ENCODE peak calls at places on chromosomes 11 and 22, in nine cellular contexts. One of them, this sample, is unnamed.

GRCh38 chr11:32893947-32894827 is 1.6 kb downstream of the QSER1 start:
- DNase-seq in ACHN: peak
- DNase-seq in activated naive CD4-positive, alpha-beta T cell treated with anti-CD3 and anti-CD28 coated beads, Interleukin-2, amount 50 U/mL, for 16 hours: no peak
- DNase-seq in H9: peak
- DNase-seq in NCI-H1092: peak
- DNase-seq in testis: peak
- DNase-seq in stimulated activated CD4-positive, alpha-beta T cell treated with anti-CD3 and anti-CD28 coated beads, Interleukin-1b, Interleukin-23, amount 100 ng/mL, for 24 hours: peak
- DNase-seq in HEK293T: peak
- DNase-seq in NCI-H774: peak
- DNase-seq in this sample: peak

GRCh38 chr11:114928260-114928870 is 250.0 kb downstream of the NXPE2 start:
- DNase-seq in ACHN: no peak
- DNase-seq in activated naive CD4-positive, alpha-beta T cell treated with anti-CD3 and anti-CD28 coated beads, Interleukin-2, amount 50 U/mL, for 16 hours: no peak
- DNase-seq in H9: no peak
- DNase-seq in NCI-H1092: no peak
- DNase-seq in testis: no peak
- DNase-seq in stimulated activated CD4-positive, alpha-beta T cell treated with anti-CD3 and anti-CD28 coated beads, Interleukin-1b, Interleukin-23, amount 100 ng/mL, for 24 hours: no peak
- DNase-seq in HEK293T: no peak
- DNase-seq in NCI-H774: no peak
- DNase-seq in this sample: no peak

GRCh38 chr22:39098026-39098425 is 982 bp downstream of the APOBEC3H start:
- DNase-seq in ACHN: no peak
- DNase-seq in activated naive CD4-positive, alpha-beta T cell treated with anti-CD3 and anti-CD28 coated beads, Interleukin-2, amount 50 U/mL, for 16 hours: no peak
- DNase-seq in H9: peak
- DNase-seq in NCI-H1092: no peak
- DNase-seq in testis: peak
- DNase-seq in stimulated activated CD4-positive, alpha-beta T cell treated with anti-CD3 and anti-CD28 coated beads, Interleukin-1b, Interleukin-23, amount 100 ng/mL, for 24 hours: no peak
- DNase-seq in HEK293T: peak
- DNase-seq in NCI-H774: no peak
- DNase-seq in this sample: no peak

GRCh38 chr11:119664063-119664572 is 64.9 kb downstream of the NECTIN1 start:
- DNase-seq in ACHN: no peak
- DNase-seq in activated naive CD4-positive, alpha-beta T cell treated with anti-CD3 and anti-CD28 coated beads, Interleukin-2, amount 50 U/mL, for 16 hours: no peak
- DNase-seq in H9: no peak
- DNase-seq in NCI-H1092: peak
- DNase-seq in testis: no peak
- DNase-seq in stimulated activated CD4-positive, alpha-beta T cell treated with anti-CD3 and anti-CD28 coated beads, Interleukin-1b, Interleukin-23, amount 100 ng/mL, for 24 hours: no peak
- DNase-seq in HEK293T: no peak
- DNase-seq in NCI-H774: no peak
- DNase-seq in this sample: no peak

GRCh38 chr11:125263268-125263790 is 98.8 kb downstream of the PKNOX2 start:
- DNase-seq in ACHN: no peak
- DNase-seq in activated naive CD4-positive, alpha-beta T cell treated with anti-CD3 and anti-CD28 coated beads, Interleukin-2, amount 50 U/mL, for 16 hours: no peak
- DNase-seq in H9: peak
- DNase-seq in NCI-H1092: peak
- DNase-seq in testis: peak
- DNase-seq in stimulated activated CD4-positive, alpha-beta T cell treated with anti-CD3 and anti-CD28 coated beads, Interleukin-1b, Interleukin-23, amount 100 ng/mL, for 24 hours: no peak
- DNase-seq in HEK293T: peak
- DNase-seq in NCI-H774: no peak
- DNase-seq in this sample: peak

GRCh38 chr11:22633354-22633902 is 7.8 kb upstream of the FANCF start:
- DNase-seq in ACHN: no peak
- DNase-seq in activated naive CD4-positive, alpha-beta T cell treated with anti-CD3 and anti-CD28 coated beads, Interleukin-2, amount 50 U/mL, for 16 hours: no peak
- DNase-seq in H9: peak
- DNase-seq in NCI-H1092: no peak
- DNase-seq in testis: no peak
- DNase-seq in stimulated activated CD4-positive, alpha-beta T cell treated with anti-CD3 and anti-CD28 coated beads, Interleukin-1b, Interleukin-23, amount 100 ng/mL, for 24 hours: no peak
- DNase-seq in HEK293T: no peak
- DNase-seq in NCI-H774: no peak
- DNase-seq in this sample: no peak

GRCh38 chr11:5665051-5665450 is 19.8 kb downstream of the TRIM5 start:
- DNase-seq in ACHN: no peak
- DNase-seq in activated naive CD4-positive, alpha-beta T cell treated with anti-CD3 and anti-CD28 coated beads, Interleukin-2, amount 50 U/mL, for 16 hours: no peak
- DNase-seq in H9: no peak
- DNase-seq in NCI-H1092: no peak
- DNase-seq in testis: no peak
- DNase-seq in stimulated activated CD4-positive, alpha-beta T cell treated with anti-CD3 and anti-CD28 coated beads, Interleukin-1b, Interleukin-23, amount 100 ng/mL, for 24 hours: no peak
- DNase-seq in HEK293T: no peak
- DNase-seq in NCI-H774: no peak
- DNase-seq in this sample: no peak

GRCh38 chr22:28983788-28984441 is 77.7 kb downstream of the C22orf31 start:
- DNase-seq in ACHN: no peak
- DNase-seq in activated naive CD4-positive, alpha-beta T cell treated with anti-CD3 and anti-CD28 coated beads, Interleukin-2, amount 50 U/mL, for 16 hours: no peak
- DNase-seq in H9: no peak
- DNase-seq in NCI-H1092: no peak
- DNase-seq in testis: no peak
- DNase-seq in stimulated activated CD4-positive, alpha-beta T cell treated with anti-CD3 and anti-CD28 coated beads, Interleukin-1b, Interleukin-23, amount 100 ng/mL, for 24 hours: no peak
- DNase-seq in HEK293T: no peak
- DNase-seq in NCI-H774: no peak
- DNase-seq in this sample: no peak

GRCh38 chr11:121024989-121025388 is 1.1 kb downstream of the TBCEL start:
- DNase-seq in ACHN: peak
- DNase-seq in activated naive CD4-positive, alpha-beta T cell treated with anti-CD3 and anti-CD28 coated beads, Interleukin-2, amount 50 U/mL, for 16 hours: no peak
- DNase-seq in H9: no peak
- DNase-seq in NCI-H1092: no peak
- DNase-seq in testis: no peak
- DNase-seq in stimulated activated CD4-positive, alpha-beta T cell treated with anti-CD3 and anti-CD28 coated beads, Interleukin-1b, Interleukin-23, amount 100 ng/mL, for 24 hours: no peak
- DNase-seq in HEK293T: peak
- DNase-seq in NCI-H774: no peak
- DNase-seq in this sample: no peak

GRCh38 chr11:69362315-69362714 is 68.4 kb downstream of the MYEOV start:
- DNase-seq in ACHN: no peak
- DNase-seq in activated naive CD4-positive, alpha-beta T cell treated with anti-CD3 and anti-CD28 coated beads, Interleukin-2, amount 50 U/mL, for 16 hours: no peak
- DNase-seq in H9: peak
- DNase-seq in NCI-H1092: no peak
- DNase-seq in testis: peak
- DNase-seq in stimulated activated CD4-positive, alpha-beta T cell treated with anti-CD3 and anti-CD28 coated beads, Interleukin-1b, Interleukin-23, amount 100 ng/mL, for 24 hours: no peak
- DNase-seq in HEK293T: no peak
- DNase-seq in NCI-H774: no peak
- DNase-seq in this sample: peak

GRCh38 chr11:86230921-86231320 is 13.6 kb upstream of the EED start:
- DNase-seq in ACHN: no peak
- DNase-seq in activated naive CD4-positive, alpha-beta T cell treated with anti-CD3 and anti-CD28 coated beads, Interleukin-2, amount 50 U/mL, for 16 hours: no peak
- DNase-seq in H9: no peak
- DNase-seq in NCI-H1092: no peak
- DNase-seq in testis: no peak
- DNase-seq in stimulated activated CD4-positive, alpha-beta T cell treated with anti-CD3 and anti-CD28 coated beads, Interleukin-1b, Interleukin-23, amount 100 ng/mL, for 24 hours: no peak
- DNase-seq in HEK293T: no peak
- DNase-seq in NCI-H774: no peak
- DNase-seq in this sample: no peak

GRCh38 chr11:10122337-10123197 is 171.5 kb downstream of the SBF2 start:
- DNase-seq in ACHN: peak
- DNase-seq in activated naive CD4-positive, alpha-beta T cell treated with anti-CD3 and anti-CD28 coated beads, Interleukin-2, amount 50 U/mL, for 16 hours: no peak
- DNase-seq in H9: no peak
- DNase-seq in NCI-H1092: no peak
- DNase-seq in testis: peak
- DNase-seq in stimulated activated CD4-positive, alpha-beta T cell treated with anti-CD3 and anti-CD28 coated beads, Interleukin-1b, Interleukin-23, amount 100 ng/mL, for 24 hours: no peak
- DNase-seq in HEK293T: no peak
- DNase-seq in NCI-H774: no peak
- DNase-seq in this sample: peak

GRCh38 chr11:116416852-116417251 is 355.9 kb downstream of the BUD13 start:
- DNase-seq in ACHN: no peak
- DNase-seq in activated naive CD4-positive, alpha-beta T cell treated with anti-CD3 and anti-CD28 coated beads, Interleukin-2, amount 50 U/mL, for 16 hours: no peak
- DNase-seq in H9: no peak
- DNase-seq in NCI-H1092: no peak
- DNase-seq in testis: no peak
- DNase-seq in stimulated activated CD4-positive, alpha-beta T cell treated with anti-CD3 and anti-CD28 coated beads, Interleukin-1b, Interleukin-23, amount 100 ng/mL, for 24 hours: no peak
- DNase-seq in HEK293T: no peak
- DNase-seq in NCI-H774: no peak
- DNase-seq in this sample: no peak

GRCh38 chr11:2416765-2417164 is 16.2 kb downstream of the TSSC4 start:
- DNase-seq in ACHN: no peak
- DNase-seq in activated naive CD4-positive, alpha-beta T cell treated with anti-CD3 and anti-CD28 coated beads, Interleukin-2, amount 50 U/mL, for 16 hours: no peak
- DNase-seq in H9: no peak
- DNase-seq in NCI-H1092: no peak
- DNase-seq in testis: no peak
- DNase-seq in stimulated activated CD4-positive, alpha-beta T cell treated with anti-CD3 and anti-CD28 coated beads, Interleukin-1b, Interleukin-23, amount 100 ng/mL, for 24 hours: no peak
- DNase-seq in HEK293T: no peak
- DNase-seq in NCI-H774: no peak
- DNase-seq in this sample: no peak

GRCh38 chr11:10350341-10350740 is 45.5 kb downstream of the ADM start:
- DNase-seq in ACHN: peak
- DNase-seq in activated naive CD4-positive, alpha-beta T cell treated with anti-CD3 and anti-CD28 coated beads, Interleukin-2, amount 50 U/mL, for 16 hours: no peak
- DNase-seq in H9: peak
- DNase-seq in NCI-H1092: no peak
- DNase-seq in testis: no peak
- DNase-seq in stimulated activated CD4-positive, alpha-beta T cell treated with anti-CD3 and anti-CD28 coated beads, Interleukin-1b, Interleukin-23, amount 100 ng/mL, for 24 hours: no peak
- DNase-seq in HEK293T: no peak
- DNase-seq in NCI-H774: no peak
- DNase-seq in this sample: no peak

GRCh38 chr22:49084203-49084602 is 743.5 kb downstream of the BRD1 start:
- DNase-seq in ACHN: no peak
- DNase-seq in activated naive CD4-positive, alpha-beta T cell treated with anti-CD3 and anti-CD28 coated beads, Interleukin-2, amount 50 U/mL, for 16 hours: no peak
- DNase-seq in H9: peak
- DNase-seq in NCI-H1092: no peak
- DNase-seq in testis: no peak
- DNase-seq in stimulated activated CD4-positive, alpha-beta T cell treated with anti-CD3 and anti-CD28 coated beads, Interleukin-1b, Interleukin-23, amount 100 ng/mL, for 24 hours: no peak
- DNase-seq in HEK293T: no peak
- DNase-seq in NCI-H774: peak
- DNase-seq in this sample: no peak

GRCh38 chr22:43891360-43892182 is at the start of gene PNPLA5:
- DNase-seq in ACHN: no peak
- DNase-seq in activated naive CD4-positive, alpha-beta T cell treated with anti-CD3 and anti-CD28 coated beads, Interleukin-2, amount 50 U/mL, for 16 hours: peak
- DNase-seq in H9: peak
- DNase-seq in NCI-H1092: no peak
- DNase-seq in testis: no peak
- DNase-seq in stimulated activated CD4-positive, alpha-beta T cell treated with anti-CD3 and anti-CD28 coated beads, Interleukin-1b, Interleukin-23, amount 100 ng/mL, for 24 hours: no peak
- DNase-seq in HEK293T: no peak
- DNase-seq in NCI-H774: no peak
- DNase-seq in this sample: no peak

GRCh38 chr11:61701298-61701993 is 21.3 kb downstream of the DAGLA start:
- DNase-seq in ACHN: peak
- DNase-seq in activated naive CD4-positive, alpha-beta T cell treated with anti-CD3 and anti-CD28 coated beads, Interleukin-2, amount 50 U/mL, for 16 hours: no peak
- DNase-seq in H9: peak
- DNase-seq in NCI-H1092: peak
- DNase-seq in testis: peak
- DNase-seq in stimulated activated CD4-positive, alpha-beta T cell treated with anti-CD3 and anti-CD28 coated beads, Interleukin-1b, Interleukin-23, amount 100 ng/mL, for 24 hours: no peak
- DNase-seq in HEK293T: peak
- DNase-seq in NCI-H774: no peak
- DNase-seq in this sample: no peak

GRCh38 chr22:37599161-37599560 is 9.5 kb upstream of the GGA1 start:
- DNase-seq in ACHN: no peak
- DNase-seq in activated naive CD4-positive, alpha-beta T cell treated with anti-CD3 and anti-CD28 coated beads, Interleukin-2, amount 50 U/mL, for 16 hours: no peak
- DNase-seq in H9: no peak
- DNase-seq in NCI-H1092: no peak
- DNase-seq in testis: peak
- DNase-seq in stimulated activated CD4-positive, alpha-beta T cell treated with anti-CD3 and anti-CD28 coated beads, Interleukin-1b, Interleukin-23, amount 100 ng/mL, for 24 hours: no peak
- DNase-seq in HEK293T: no peak
- DNase-seq in NCI-H774: no peak
- DNase-seq in this sample: peak

GRCh38 chr11:79119491-79120284 is 321.1 kb downstream of the TENM4 start:
- DNase-seq in ACHN: no peak
- DNase-seq in activated naive CD4-positive, alpha-beta T cell treated with anti-CD3 and anti-CD28 coated beads, Interleukin-2, amount 50 U/mL, for 16 hours: no peak
- DNase-seq in H9: no peak
- DNase-seq in NCI-H1092: no peak
- DNase-seq in testis: peak
- DNase-seq in stimulated activated CD4-positive, alpha-beta T cell treated with anti-CD3 and anti-CD28 coated beads, Interleukin-1b, Interleukin-23, amount 100 ng/mL, for 24 hours: no peak
- DNase-seq in HEK293T: no peak
- DNase-seq in NCI-H774: no peak
- DNase-seq in this sample: no peak

GRCh38 chr22:48890693-48891554 is 936.7 kb downstream of the BRD1 start:
- DNase-seq in ACHN: no peak
- DNase-seq in activated naive CD4-positive, alpha-beta T cell treated with anti-CD3 and anti-CD28 coated beads, Interleukin-2, amount 50 U/mL, for 16 hours: no peak
- DNase-seq in H9: no peak
- DNase-seq in NCI-H1092: no peak
- DNase-seq in testis: no peak
- DNase-seq in stimulated activated CD4-positive, alpha-beta T cell treated with anti-CD3 and anti-CD28 coated beads, Interleukin-1b, Interleukin-23, amount 100 ng/mL, for 24 hours: no peak
- DNase-seq in HEK293T: no peak
- DNase-seq in NCI-H774: no peak
- DNase-seq in this sample: peak

GRCh38 chr11:34924714-34925113 is 8.3 kb downstream of the PDHX start:
- DNase-seq in ACHN: no peak
- DNase-seq in activated naive CD4-positive, alpha-beta T cell treated with anti-CD3 and anti-CD28 coated beads, Interleukin-2, amount 50 U/mL, for 16 hours: no peak
- DNase-seq in H9: no peak
- DNase-seq in NCI-H1092: no peak
- DNase-seq in testis: no peak
- DNase-seq in stimulated activated CD4-positive, alpha-beta T cell treated with anti-CD3 and anti-CD28 coated beads, Interleukin-1b, Interleukin-23, amount 100 ng/mL, for 24 hours: no peak
- DNase-seq in HEK293T: no peak
- DNase-seq in NCI-H774: no peak
- DNase-seq in this sample: no peak

GRCh38 chr22:25849514-25849913 is 107.5 kb downstream of the MYO18B start:
- DNase-seq in ACHN: no peak
- DNase-seq in activated naive CD4-positive, alpha-beta T cell treated with anti-CD3 and anti-CD28 coated beads, Interleukin-2, amount 50 U/mL, for 16 hours: no peak
- DNase-seq in H9: no peak
- DNase-seq in NCI-H1092: no peak
- DNase-seq in testis: no peak
- DNase-seq in stimulated activated CD4-positive, alpha-beta T cell treated with anti-CD3 and anti-CD28 coated beads, Interleukin-1b, Interleukin-23, amount 100 ng/mL, for 24 hours: no peak
- DNase-seq in HEK293T: no peak
- DNase-seq in NCI-H774: no peak
- DNase-seq in this sample: no peak

GRCh38 chr11:2691991-2692841 is 7.6 kb downstream of the KCNQ1OT1 start:
- DNase-seq in ACHN: no peak
- DNase-seq in activated naive CD4-positive, alpha-beta T cell treated with anti-CD3 and anti-CD28 coated beads, Interleukin-2, amount 50 U/mL, for 16 hours: no peak
- DNase-seq in H9: peak
- DNase-seq in NCI-H1092: peak
- DNase-seq in testis: no peak
- DNase-seq in stimulated activated CD4-positive, alpha-beta T cell treated with anti-CD3 and anti-CD28 coated beads, Interleukin-1b, Interleukin-23, amount 100 ng/mL, for 24 hours: no peak
- DNase-seq in HEK293T: peak
- DNase-seq in NCI-H774: no peak
- DNase-seq in this sample: peak

GRCh38 chr11:94117871-94118270 is 10.8 kb upstream of the PANX1 start:
- DNase-seq in ACHN: no peak
- DNase-seq in activated naive CD4-positive, alpha-beta T cell treated with anti-CD3 and anti-CD28 coated beads, Interleukin-2, amount 50 U/mL, for 16 hours: no peak
- DNase-seq in H9: no peak
- DNase-seq in NCI-H1092: no peak
- DNase-seq in testis: no peak
- DNase-seq in stimulated activated CD4-positive, alpha-beta T cell treated with anti-CD3 and anti-CD28 coated beads, Interleukin-1b, Interleukin-23, amount 100 ng/mL, for 24 hours: no peak
- DNase-seq in HEK293T: no peak
- DNase-seq in NCI-H774: no peak
- DNase-seq in this sample: no peak

GRCh38 chr22:47811971-47812370 is 1049.5 kb downstream of the TBC1D22A start:
- DNase-seq in ACHN: no peak
- DNase-seq in activated naive CD4-positive, alpha-beta T cell treated with anti-CD3 and anti-CD28 coated beads, Interleukin-2, amount 50 U/mL, for 16 hours: no peak
- DNase-seq in H9: no peak
- DNase-seq in NCI-H1092: no peak
- DNase-seq in testis: no peak
- DNase-seq in stimulated activated CD4-positive, alpha-beta T cell treated with anti-CD3 and anti-CD28 coated beads, Interleukin-1b, Interleukin-23, amount 100 ng/mL, for 24 hours: no peak
- DNase-seq in HEK293T: no peak
- DNase-seq in NCI-H774: no peak
- DNase-seq in this sample: no peak